ENCODE peak calls at places on chromosomes 13 and 19, in seven cellular contexts. K is non-pigmented ciliary epithelial cell; S is NCI-H2171 treated with DMSO at 0.1 percent for 48 hours; H is WERI-Rb-1; D is COLO829; U is M059J; M is activated CD8-positive, alpha-beta memory T cell treated with anti-CD3 and anti-CD28 coated beads, Interleukin-2, amount 50 U/mL, for 4 hours. J is an unnamed sample.

GRCh38 chr13:90420683-90421082 is 926.8 kb upstream of the MIR17HG start:
- DNase-seq in S (no peak), U (no peak), K (no peak), H (no peak), D (no peak), M (no peak), J (no peak)

GRCh38 chr13:96003304-96003703 is 49.9 kb downstream of the UGGT2 start:
- DNase-seq in U (peak), K (no peak), S (no peak), M (no peak), D (no peak), H (no peak), J (no peak)

GRCh38 chr19:50427997-50428425 is 4.7 kb upstream of the MYBPC2 start:
- DNase-seq in S (peak), K (peak), H (no peak), M (no peak), U (peak), D (no peak), J (no peak)

GRCh38 chr13:44278164-44278563 is 95.5 kb upstream of the SERP2 start:
- DNase-seq in D (no peak), K (no peak), S (peak), M (no peak), U (no peak), H (no peak), J (no peak)

GRCh38 chr13:20814224-20814910 is 40.6 kb upstream of the EEF1AKMT1 start:
- DNase-seq in U (peak), H (peak), D (no peak), S (no peak), K (peak), M (no peak), J (no peak)

GRCh38 chr19:2883686-2884439 is 16.7 kb downstream of the ZNF556 start:
- DNase-seq in M (no peak), U (no peak), D (no peak), K (no peak), S (no peak), H (no peak), J (no peak)

GRCh38 chr13:113914333-113915011 is 50.6 kb upstream of the GAS6 start:
- DNase-seq in S (no peak), K (no peak), H (no peak), D (no peak), M (peak), U (no peak), J (no peak)

GRCh38 chr13:30466841-30467252 is 1.1 kb upstream of the HMGB1 start:
- DNase-seq in K (no peak), M (no peak), H (peak), S (peak), U (peak), D (no peak), J (no peak)

GRCh38 chr19:8366961-8367326 is 3.0 kb downstream of the ANGPTL4 start:
- DNase-seq in S (no peak), D (no peak), K (no peak), U (no peak), M (no peak), H (no peak), J (no peak)

GRCh38 chr13:109547942-109548860 is 238.2 kb downstream of the IRS2 start:
- DNase-seq in K (no peak), H (no peak), U (no peak), M (no peak), S (no peak), D (no peak), J (no peak)

GRCh38 chr19:32719611-32720059 is at the start of gene TDRD12:
- DNase-seq in U (no peak), K (no peak), M (no peak), D (no peak), H (peak), S (no peak), J (no peak)

GRCh38 chr13:74191036-74191809 is 57.0 kb upstream of the KLF12 start:
- DNase-seq in U (peak), H (no peak), K (no peak), M (no peak), S (peak), D (peak), J (no peak)

GRCh38 chr19:42191855-42192254 is 25.6 kb downstream of the DEDD2 start:
- DNase-seq in U (peak), D (no peak), S (no peak), H (no peak), M (no peak), K (peak), J (no peak)

GRCh38 chr19:808176-808741 is 11.0 kb downstream of the PTBP1 start:
- DNase-seq in U (no peak), K (no peak), S (no peak), H (no peak), D (no peak), M (no peak), J (no peak)

GRCh38 chr19:53094749-53095575 is 8.3 kb downstream of the ZNF160 start:
- DNase-seq in D (no peak), K (no peak), U (no peak), M (no peak), H (no peak), S (no peak), J (no peak)

GRCh38 chr19:13212759-13213330 is 62.6 kb downstream of the IER2 start:
- DNase-seq in H (peak), K (no peak), U (peak), D (no peak), S (peak), M (peak), J (peak)

GRCh38 chr13:31913459-31913858 is 118.1 kb upstream of the FRY start:
- DNase-seq in K (no peak), H (no peak), S (no peak), M (no peak), U (peak), D (no peak), J (no peak)